ENCODE peak calls at places on chromosomes 6 and 20, in seven cellular contexts. W is CD8-positive, alpha-beta memory T cell; B is ascending aorta; U is heart right ventricle; Y is GM23248; K is GM23338; E is NT2/D1. S is an unnamed sample.

GRCh38 chr6:151141685-151142084 is 98.1 kb upstream of the AKAP12 start:
- DNase-seq in W (no peak), B (no peak), U (no peak), Y (no peak), K (no peak), E (no peak), S (no peak)

GRCh38 chr20:20188647-20189046 is 136.3 kb downstream of the CFAP61 start:
- DNase-seq in W (no peak), B (no peak), U (no peak), Y (no peak), K (no peak), E (no peak), S (no peak)

GRCh38 chr6:145723646-145724045 is 11.7 kb downstream of the EPM2A start:
- DNase-seq in W (no peak), B (no peak), U (no peak), Y (no peak), K (no peak), E (no peak), S (no peak)

GRCh38 chr20:34274694-34275093 is 28.5 kb downstream of the AHCY start:
- DNase-seq in W (no peak), B (no peak), U (no peak), Y (no peak), K (no peak), E (no peak), S (no peak)

GRCh38 chr6:134065706-134066105 is 13.3 kb upstream of the SLC2A12 start:
- DNase-seq in W (peak; percentile 9), B (no peak), U (no peak), Y (peak; percentile 34), K (peak; percentile 82), E (no peak), S (no peak)

GRCh38 chr20:4470375-4470774 is 251.3 kb upstream of the PRND start:
- DNase-seq in W (no peak), B (no peak), U (no peak), Y (peak; percentile 79), K (no peak), E (no peak), S (no peak)

GRCh38 chr6:141552463-141552862 is 580.3 kb upstream of the GJE1 start:
- DNase-seq in W (no peak), B (no peak), U (no peak), Y (peak; percentile 41), K (no peak), E (no peak), S (no peak)

GRCh38 chr20:45346851-45347250 is 1.4 kb downstream of the SDC4 start:
- DNase-seq in W (no peak), B (no peak), U (no peak), Y (no peak), K (no peak), E (no peak), S (no peak)

GRCh38 chr6:17470953-17471335 is 77.5 kb downstream of the CAP2 start:
- DNase-seq in W (no peak), B (no peak), U (no peak), Y (peak; percentile 77), K (no peak), E (no peak), S (no peak)

GRCh38 chr6:153595903-153596302 is 443.1 kb upstream of the OPRM1 start:
- DNase-seq in W (no peak), B (no peak), U (no peak), Y (peak; percentile 2), K (no peak), E (no peak), S (no peak)

GRCh38 chr6:36427781-36428345 is 14.8 kb downstream of the PXT1 start:
- DNase-seq in W (no peak), B (no peak), U (no peak), Y (peak; percentile 69), K (no peak), E (no peak), S (no peak)

GRCh38 chr20:46701556-46701955 is 7.9 kb upstream of the SLC2A10 start:
- DNase-seq in W (no peak), B (no peak), U (no peak), Y (peak; percentile 66), K (no peak), E (no peak), S (no peak)

GRCh38 chr6:148002067-148002466 is 340.6 kb upstream of the SASH1 start:
- DNase-seq in W (no peak), B (no peak), U (no peak), Y (no peak), K (no peak), E (no peak), S (no peak)

GRCh38 chr6:84018453-84019061 is 15.0 kb upstream of the MRAP2 start:
- DNase-seq in W (no peak), B (no peak), U (no peak), Y (no peak), K (peak; percentile 30), E (no peak), S (no peak)

GRCh38 chr20:48069626-48070025 is 284.3 kb upstream of the SULF2 start:
- DNase-seq in W (no peak), B (no peak), U (no peak), Y (no peak), K (no peak), E (no peak), S (no peak)

GRCh38 chr6:142833054-142833453 is 111.9 kb downstream of the HIVEP2 start:
- DNase-seq in W (no peak), B (peak; percentile 72), U (no peak), Y (peak; percentile 95), K (no peak), E (no peak), S (no peak)

GRCh38 chr6:4805553-4806307 is 29.5 kb downstream of the CDYL start:
- DNase-seq in W (peak; percentile 13), B (no peak), U (peak; percentile 40), Y (peak; percentile 55), K (peak; percentile 78), E (no peak), S (peak; percentile 53)

GRCh38 chr20:507933-508332 is 35.7 kb downstream of the CSNK2A1 start:
- DNase-seq in W (no peak), B (no peak), U (no peak), Y (no peak), K (no peak), E (no peak), S (no peak)

GRCh38 chr6:26187981-26188635 is 100.9 kb downstream of the HFE start:
- DNase-seq in W (no peak), B (peak; percentile 75), U (no peak), Y (peak; percentile 78), K (peak; percentile 83), E (no peak), S (peak; percentile 80)

GRCh38 chr6:168084465-168085160 is 5.6 kb upstream of the FRMD1 start:
- DNase-seq in W (no peak), B (no peak), U (no peak), Y (no peak), K (no peak), E (no peak), S (no peak)

GRCh38 chr20:24470031-24470781 is 777 bp downstream of the SYNDIG1 start:
- DNase-seq in W (no peak), B (no peak), U (peak; percentile 21), Y (peak; percentile 50), K (peak; percentile 50), E (no peak), S (no peak)

GRCh38 chr6:138378463-138378862 is 758 bp downstream of the SMIM28 start:
- DNase-seq in W (no peak), B (no peak), U (no peak), Y (no peak), K (peak; percentile 57), E (no peak), S (no peak)

GRCh38 chr6:95743591-95743990 is 166.3 kb downstream of the MANEA start:
- DNase-seq in W (no peak), B (no peak), U (no peak), Y (no peak), K (peak; percentile 23), E (no peak), S (no peak)

GRCh38 chr20:44079968-44080560 is 106.9 kb downstream of the JPH2 start:
- DNase-seq in W (no peak), B (peak; percentile 51), U (no peak), Y (no peak), K (no peak), E (no peak), S (no peak)

GRCh38 chr6:25263602-25264001 is 15.6 kb upstream of the CARMIL1 start:
- DNase-seq in W (no peak), B (no peak), U (no peak), Y (peak; percentile 73), K (no peak), E (no peak), S (no peak)

GRCh38 chr6:39029156-39030011 is 19.2 kb upstream of the GLP1R start:
- DNase-seq in W (peak; percentile 11), B (no peak), U (peak; percentile 16), Y (peak; percentile 44), K (peak; percentile 80), E (no peak), S (peak; percentile 60)

GRCh38 chr20:58154106-58154505 is 74.3 kb downstream of the ANKRD60 start:
- DNase-seq in W (no peak), B (no peak), U (no peak), Y (no peak), K (no peak), E (no peak), S (no peak)
- H3K4me1 ChIP-seq in W (no peaks in the 10 kb centered on the region), B (peaks cover 6% of the 10 kb centered on the region), U (no peaks in the 10 kb centered on the region), Y (no peaks in the 10 kb centered on the region), K (no peaks in the 10 kb centered on the region), E (no peaks in the 10 kb centered on the region), S (peaks cover 15% of the 10 kb centered on the region)

GRCh38 chr6:28243946-28244345 is 8.1 kb downstream of the ZKSCAN4 start:
- DNase-seq in W (no peak), B (no peak), U (no peak), Y (no peak), K (no peak), E (no peak), S (no peak)

GRCh38 chr6:28248916-28249315 is 3.2 kb downstream of the ZKSCAN4 start:
- DNase-seq in W (no peak), B (no peak), U (no peak), Y (no peak), K (no peak), E (no peak), S (no peak)

GRCh38 chr6:28240517-28240916 is 11.6 kb downstream of the ZKSCAN4 start:
- DNase-seq in W (no peak), B (no peak), U (no peak), Y (no peak), K (no peak), E (no peak), S (no peak)

GRCh38 chr6:28250747-28251146 is 1.3 kb downstream of the ZKSCAN4 start:
- DNase-seq in W (no peak), B (no peak), U (no peak), Y (no peak), K (no peak), E (no peak), S (no peak)

GRCh38 chr6:28245206-28245941 is 6.7 kb downstream of the ZKSCAN4 start:
- DNase-seq in W (no peak), B (no peak), U (no peak), Y (no peak), K (no peak), E (no peak), S (no peak)
- H3K4me3 ChIP-seq in W (no peak overlapping the region), B (no peak overlapping the region), U (no peak overlapping the region), Y (no peak overlapping the region), K (no peak overlapping the region), E (no peak overlapping the region), S (no peak overlapping the region)

GRCh38 chr6:80545323-80545722 is 438.9 kb downstream of the BCKDHB start:
- DNase-seq in W (no peak), B (no peak), U (no peak), Y (no peak), K (no peak), E (no peak), S (no peak)
- H3K4me1 ChIP-seq in W (no peaks in the 10 kb centered on the region), B (no peaks in the 10 kb centered on the region), U (no peaks in the 10 kb centered on the region), Y (peaks cover 78% of the 10 kb centered on the region), K (no peaks in the 10 kb centered on the region), E (no peaks in the 10 kb centered on the region), S (no peaks in the 10 kb centered on the region)

GRCh38 chr20:6468751-6469150 is 298.7 kb upstream of the BMP2 start:
- DNase-seq in W (no peak), B (no peak), U (no peak), Y (no peak), K (no peak), E (no peak), S (no peak)
- H3K4me3 ChIP-seq in W (no peak overlapping the region), B (no peak overlapping the region), U (no peak overlapping the region), Y (no peak overlapping the region), K (no peak overlapping the region), E (no peak overlapping the region), S (no peak overlapping the region)